ENCODE peak calls at places on chromosomes 16 and 17, in seven cellular contexts. One of them, this sample, is unnamed.

GRCh38 chr17:21457051-21458026 is 81.2 kb downstream of the KCNJ12 start:
- DNase-seq in sciatic nerve: peak
- DNase-seq in nucleus accumbens: peak
- DNase-seq in anterior cingulate cortex: peak
- DNase-seq in foreskin fibroblast: peak
- DNase-seq in fibroblast of villous mesenchyme: peak
- DNase-seq in T-cell: peak
- DNase-seq in this sample: peak

GRCh38 chr16:48540222-48540900 is 69.6 kb downstream of the N4BP1 start:
- DNase-seq in T-cell: no peak
- DNase-seq in anterior cingulate cortex: no peak
- DNase-seq in sciatic nerve: no peak
- DNase-seq in fibroblast of villous mesenchyme: no peak
- DNase-seq in foreskin fibroblast: no peak
- DNase-seq in nucleus accumbens: no peak
- DNase-seq in this sample: no peak

GRCh38 chr17:56733833-56734232 is 99.9 kb downstream of the C17orf67 start:
- DNase-seq in anterior cingulate cortex: no peak
- DNase-seq in T-cell: no peak
- DNase-seq in foreskin fibroblast: no peak
- DNase-seq in sciatic nerve: no peak
- DNase-seq in nucleus accumbens: no peak
- DNase-seq in fibroblast of villous mesenchyme: no peak
- DNase-seq in this sample: no peak

GRCh38 chr16:3431779-3432219 is 11.5 kb downstream of the ZNF597 start:
- DNase-seq in anterior cingulate cortex: no peak
- DNase-seq in sciatic nerve: peak
- DNase-seq in nucleus accumbens: peak
- DNase-seq in T-cell: peak
- DNase-seq in fibroblast of villous mesenchyme: peak
- DNase-seq in foreskin fibroblast: peak
- DNase-seq in this sample: no peak

GRCh38 chr17:4522661-4523060 is 24.0 kb downstream of the SPNS2 start:
- DNase-seq in nucleus accumbens: no peak
- DNase-seq in foreskin fibroblast: no peak
- DNase-seq in anterior cingulate cortex: no peak
- DNase-seq in T-cell: no peak
- DNase-seq in sciatic nerve: peak
- DNase-seq in fibroblast of villous mesenchyme: no peak
- DNase-seq in this sample: no peak

GRCh38 chr17:31392002-31392855 is 754 bp downstream of the RAB11FIP4 start:
- DNase-seq in nucleus accumbens: peak
- DNase-seq in anterior cingulate cortex: no peak
- DNase-seq in sciatic nerve: no peak
- DNase-seq in fibroblast of villous mesenchyme: no peak
- DNase-seq in foreskin fibroblast: no peak
- DNase-seq in T-cell: no peak
- DNase-seq in this sample: no peak

GRCh38 chr17:17693955-17694228 is 12.6 kb downstream of the RAI1 start:
- DNase-seq in foreskin fibroblast: no peak
- DNase-seq in nucleus accumbens: no peak
- DNase-seq in fibroblast of villous mesenchyme: no peak
- DNase-seq in sciatic nerve: no peak
- DNase-seq in T-cell: no peak
- DNase-seq in anterior cingulate cortex: no peak
- DNase-seq in this sample: no peak

GRCh38 chr16:70738083-70738977 is 52.5 kb upstream of the MTSS2 start:
- DNase-seq in nucleus accumbens: no peak
- DNase-seq in anterior cingulate cortex: no peak
- DNase-seq in foreskin fibroblast: peak
- DNase-seq in sciatic nerve: peak
- DNase-seq in fibroblast of villous mesenchyme: peak
- DNase-seq in T-cell: peak
- DNase-seq in this sample: no peak

GRCh38 chr16:67939507-67940435 is 3.1 kb upstream of the PSMB10 start:
- DNase-seq in T-cell: peak
- DNase-seq in nucleus accumbens: no peak
- DNase-seq in sciatic nerve: peak
- DNase-seq in fibroblast of villous mesenchyme: no peak
- DNase-seq in foreskin fibroblast: peak
- DNase-seq in anterior cingulate cortex: no peak
- DNase-seq in this sample: no peak

GRCh38 chr16:2535644-2536021 is 2.2 kb upstream of the PDPK1 start:
- DNase-seq in anterior cingulate cortex: no peak
- DNase-seq in T-cell: no peak
- DNase-seq in fibroblast of villous mesenchyme: peak
- DNase-seq in foreskin fibroblast: peak
- DNase-seq in sciatic nerve: no peak
- DNase-seq in nucleus accumbens: no peak
- DNase-seq in this sample: no peak

GRCh38 chr17:79810138-79811027 is 13.5 kb upstream of the CBX8 start:
- DNase-seq in fibroblast of villous mesenchyme: peak
- DNase-seq in nucleus accumbens: peak
- DNase-seq in anterior cingulate cortex: peak
- DNase-seq in sciatic nerve: no peak
- DNase-seq in foreskin fibroblast: peak
- DNase-seq in T-cell: peak
- DNase-seq in this sample: peak

GRCh38 chr16:77212736-77213541 is 13.7 kb downstream of the SYCE1L start:
- DNase-seq in anterior cingulate cortex: no peak
- DNase-seq in nucleus accumbens: no peak
- DNase-seq in foreskin fibroblast: peak
- DNase-seq in T-cell: peak
- DNase-seq in sciatic nerve: peak
- DNase-seq in fibroblast of villous mesenchyme: peak
- DNase-seq in this sample: no peak

GRCh38 chr16:10765772-10766171 is 22.1 kb downstream of the NUBP1 start:
- DNase-seq in fibroblast of villous mesenchyme: no peak
- DNase-seq in foreskin fibroblast: no peak
- DNase-seq in anterior cingulate cortex: no peak
- DNase-seq in nucleus accumbens: no peak
- DNase-seq in sciatic nerve: no peak
- DNase-seq in T-cell: peak
- DNase-seq in this sample: no peak

GRCh38 chr17:31371511-31372097 is 19.9 kb upstream of the RAB11FIP4 start:
- DNase-seq in nucleus accumbens: no peak
- DNase-seq in sciatic nerve: no peak
- DNase-seq in foreskin fibroblast: peak
- DNase-seq in anterior cingulate cortex: no peak
- DNase-seq in T-cell: no peak
- DNase-seq in fibroblast of villous mesenchyme: peak
- DNase-seq in this sample: no peak

GRCh38 chr17:15306406-15306970 is 34.9 kb downstream of the TEKT3 start:
- DNase-seq in anterior cingulate cortex: no peak
- DNase-seq in T-cell: no peak
- DNase-seq in nucleus accumbens: no peak
- DNase-seq in sciatic nerve: no peak
- DNase-seq in foreskin fibroblast: peak
- DNase-seq in fibroblast of villous mesenchyme: no peak
- DNase-seq in this sample: no peak

GRCh38 chr16:89974860-89975259 is 26.3 kb downstream of the DEF8 start:
- DNase-seq in fibroblast of villous mesenchyme: no peak
- DNase-seq in foreskin fibroblast: no peak
- DNase-seq in sciatic nerve: no peak
- DNase-seq in nucleus accumbens: no peak
- DNase-seq in T-cell: no peak
- DNase-seq in anterior cingulate cortex: no peak
- DNase-seq in this sample: no peak

GRCh38 chr17:17035490-17035889 is 6.8 kb upstream of the MPRIP start:
- DNase-seq in fibroblast of villous mesenchyme: no peak
- DNase-seq in T-cell: no peak
- DNase-seq in foreskin fibroblast: no peak
- DNase-seq in sciatic nerve: no peak
- DNase-seq in anterior cingulate cortex: no peak
- DNase-seq in nucleus accumbens: no peak
- DNase-seq in this sample: no peak

GRCh38 chr17:27980035-27980434 is 62.4 kb upstream of the NLK start:
- DNase-seq in anterior cingulate cortex: no peak
- DNase-seq in nucleus accumbens: no peak
- DNase-seq in foreskin fibroblast: no peak
- DNase-seq in fibroblast of villous mesenchyme: peak
- DNase-seq in sciatic nerve: no peak
- DNase-seq in T-cell: no peak
- DNase-seq in this sample: no peak

GRCh38 chr17:44636562-44636961 is 19.7 kb upstream of the MEIOC start:
- DNase-seq in foreskin fibroblast: peak
- DNase-seq in sciatic nerve: no peak
- DNase-seq in T-cell: no peak
- DNase-seq in nucleus accumbens: no peak
- DNase-seq in anterior cingulate cortex: no peak
- DNase-seq in fibroblast of villous mesenchyme: peak
- DNase-seq in this sample: no peak

This sample was measured in occipital lobe.